ENCODE peak calls at places on chromosome 13, in eight cellular contexts. One of them, this sample, is unnamed.
A peak's percentile ranks its signal among the peaks of the same experiment; 100 is the strongest.

GRCh38 chr13:26442541-26442940 is 114.9 kb upstream of the WASF3 start:
- DNase-seq in suprapubic skin: no peak
- DNase-seq in SJSA1: no peak
- DNase-seq in uterus: no peak
- DNase-seq in testis: no peak
- DNase-seq in cardiac muscle cell: no peak
- DNase-seq in thyroid gland: no peak
- DNase-seq in A549: no peak
- DNase-seq in this sample: no peak

GRCh38 chr13:102757006-102757405 is 16.6 kb downstream of the TEX30 start:
- DNase-seq in suprapubic skin: no peak
- DNase-seq in SJSA1: no peak
- DNase-seq in uterus: no peak
- DNase-seq in testis: no peak
- DNase-seq in cardiac muscle cell: no peak
- DNase-seq in thyroid gland: no peak
- DNase-seq in A549: no peak
- DNase-seq in this sample: no peak

GRCh38 chr13:63448654-63449053 is 2033.0 kb upstream of the PCDH20 start:
- DNase-seq in suprapubic skin: no peak
- DNase-seq in SJSA1: no peak
- DNase-seq in uterus: no peak
- DNase-seq in testis: no peak
- DNase-seq in cardiac muscle cell: no peak
- DNase-seq in thyroid gland: no peak
- DNase-seq in A549: no peak
- DNase-seq in this sample: no peak

GRCh38 chr13:68051910-68052309 is 821.8 kb upstream of the PCDH9 start:
- DNase-seq in suprapubic skin: no peak
- DNase-seq in SJSA1: no peak
- DNase-seq in uterus: no peak
- DNase-seq in testis: no peak
- DNase-seq in cardiac muscle cell: no peak
- DNase-seq in thyroid gland: no peak
- DNase-seq in A549: no peak
- DNase-seq in this sample: no peak

GRCh38 chr13:76380436-76381065 is 505.7 kb downstream of the KCTD12 start:
- DNase-seq in suprapubic skin: no peak
- DNase-seq in SJSA1: no peak
- DNase-seq in uterus: no peak
- DNase-seq in testis: no peak
- DNase-seq in cardiac muscle cell: peak; percentile 84
- DNase-seq in thyroid gland: no peak
- DNase-seq in A549: no peak
- DNase-seq in this sample: no peak

GRCh38 chr13:40598599-40598998 is 67.8 kb downstream of the FOXO1 start:
- DNase-seq in suprapubic skin: no peak
- DNase-seq in SJSA1: no peak
- DNase-seq in uterus: peak; percentile 83
- DNase-seq in testis: peak; percentile 43
- DNase-seq in cardiac muscle cell: no peak
- DNase-seq in thyroid gland: no peak
- DNase-seq in A549: no peak
- DNase-seq in this sample: no peak

GRCh38 chr13:26254583-26255102 is 714 bp downstream of the CDK8 start:
- DNase-seq in suprapubic skin: peak; percentile 78
- DNase-seq in SJSA1: peak; percentile 39
- DNase-seq in uterus: peak; percentile 22
- DNase-seq in testis: peak; percentile 66
- DNase-seq in cardiac muscle cell: peak; percentile 38
- DNase-seq in thyroid gland: peak; percentile 69
- DNase-seq in A549: peak; percentile 8
- DNase-seq in this sample: peak; percentile 43

GRCh38 chr13:71801781-71802180 is 65.2 kb downstream of the DACH1 start:
- DNase-seq in suprapubic skin: no peak
- DNase-seq in SJSA1: no peak
- DNase-seq in uterus: no peak
- DNase-seq in testis: no peak
- DNase-seq in cardiac muscle cell: no peak
- DNase-seq in thyroid gland: no peak
- DNase-seq in A549: no peak
- DNase-seq in this sample: no peak

GRCh38 chr13:96533408-96533807 is 443.5 kb downstream of the HS6ST3 start:
- DNase-seq in suprapubic skin: no peak
- DNase-seq in SJSA1: no peak
- DNase-seq in uterus: no peak
- DNase-seq in testis: no peak
- DNase-seq in cardiac muscle cell: no peak
- DNase-seq in thyroid gland: no peak
- DNase-seq in A549: no peak
- DNase-seq in this sample: no peak

GRCh38 chr13:46339035-46339666 is 47.9 kb downstream of the RUBCNL start:
- DNase-seq in suprapubic skin: no peak
- DNase-seq in SJSA1: peak; percentile 79
- DNase-seq in uterus: no peak
- DNase-seq in testis: peak; percentile 29
- DNase-seq in cardiac muscle cell: peak; percentile 70
- DNase-seq in thyroid gland: peak; percentile 63
- DNase-seq in A549: no peak
- DNase-seq in this sample: no peak

GRCh38 chr13:66234159-66234558 is 996.0 kb downstream of the PCDH9 start:
- DNase-seq in suprapubic skin: no peak
- DNase-seq in SJSA1: no peak
- DNase-seq in uterus: no peak
- DNase-seq in testis: no peak
- DNase-seq in cardiac muscle cell: no peak
- DNase-seq in thyroid gland: no peak
- DNase-seq in A549: no peak
- DNase-seq in this sample: no peak
- H3K9me3 ChIP-seq in suprapubic skin: no peaks in the 10 kb centered on the region
- H3K9me3 ChIP-seq in SJSA1: no peaks in the 10 kb centered on the region
- H3K9me3 ChIP-seq in uterus: no peaks in the 10 kb centered on the region
- H3K9me3 ChIP-seq in testis: no peaks in the 10 kb centered on the region
- H3K9me3 ChIP-seq in cardiac muscle cell: no peaks in the 10 kb centered on the region
- H3K9me3 ChIP-seq in thyroid gland: no peaks in the 10 kb centered on the region
- H3K9me3 ChIP-seq in A549: peaks cover 5% of the 10 kb centered on the region
- H3K9me3 ChIP-seq in this sample: no peaks in the 10 kb centered on the region

GRCh38 chr13:21104199-21105019 is 43.0 kb upstream of the LATS2 start:
- DNase-seq in suprapubic skin: no peak
- DNase-seq in SJSA1: no peak
- DNase-seq in uterus: no peak
- DNase-seq in testis: no peak
- DNase-seq in cardiac muscle cell: no peak
- DNase-seq in thyroid gland: no peak
- DNase-seq in A549: no peak
- DNase-seq in this sample: no peak

GRCh38 chr13:21106089-21106488 is 44.7 kb upstream of the LATS2 start:
- DNase-seq in suprapubic skin: no peak
- DNase-seq in SJSA1: peak; percentile 44
- DNase-seq in uterus: no peak
- DNase-seq in testis: no peak
- DNase-seq in cardiac muscle cell: peak; percentile 27
- DNase-seq in thyroid gland: no peak
- DNase-seq in A549: no peak
- DNase-seq in this sample: no peak

GRCh38 chr13:21100211-21100610 is 38.8 kb upstream of the LATS2 start:
- DNase-seq in suprapubic skin: no peak
- DNase-seq in SJSA1: no peak
- DNase-seq in uterus: no peak
- DNase-seq in testis: no peak
- DNase-seq in cardiac muscle cell: no peak
- DNase-seq in thyroid gland: no peak
- DNase-seq in A549: no peak
- DNase-seq in this sample: no peak

GRCh38 chr13:21100994-21101757 is 39.8 kb upstream of the LATS2 start:
- DNase-seq in suprapubic skin: no peak
- DNase-seq in SJSA1: no peak
- DNase-seq in uterus: no peak
- DNase-seq in testis: no peak
- DNase-seq in cardiac muscle cell: no peak
- DNase-seq in thyroid gland: no peak
- DNase-seq in A549: no peak
- DNase-seq in this sample: no peak

DNA sequence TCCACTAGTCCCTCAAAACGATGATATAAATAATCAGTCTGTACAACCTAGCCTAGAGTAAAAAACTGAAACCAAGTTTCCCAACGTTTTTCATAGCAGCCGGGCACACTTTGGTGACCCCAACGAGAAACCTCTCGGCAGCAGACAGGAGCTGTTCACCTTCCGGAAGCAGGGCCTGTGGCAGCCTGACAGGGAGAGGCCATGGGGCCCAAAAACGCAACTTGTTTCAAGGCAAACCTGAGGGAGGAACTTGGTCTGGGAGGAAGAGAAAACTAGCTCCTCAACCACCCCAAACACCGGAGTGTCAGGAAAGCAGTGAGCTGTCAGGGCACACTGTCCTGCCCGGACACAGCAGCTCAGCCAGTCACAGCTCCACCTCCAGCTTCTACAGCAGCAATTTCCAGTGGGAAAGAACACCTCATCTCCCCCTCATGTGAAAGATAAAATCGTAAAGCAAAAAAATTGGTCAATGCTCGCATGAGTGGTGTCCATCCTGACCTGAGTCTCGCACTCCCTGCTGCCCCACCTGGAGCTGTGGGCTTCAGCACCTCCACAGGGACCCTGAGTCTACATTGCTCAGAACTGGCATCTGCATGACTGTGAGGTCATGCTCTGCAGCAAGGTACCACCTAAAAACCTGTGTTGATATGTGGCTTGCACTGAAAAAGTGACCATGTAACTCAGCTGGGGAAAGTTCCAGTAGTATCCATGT is 40.6 kb upstream of the LATS2 start:
- DNase-seq in suprapubic skin: no peak
- DNase-seq in SJSA1: no peak
- DNase-seq in uterus: no peak
- DNase-seq in testis: no peak
- DNase-seq in cardiac muscle cell: no peak
- DNase-seq in thyroid gland: no peak
- DNase-seq in A549: no peak
- DNase-seq in this sample: no peak
- H3K9me3 ChIP-seq in suprapubic skin: no peaks in the 10 kb centered on the region
- H3K9me3 ChIP-seq in SJSA1: no peaks in the 10 kb centered on the region
- H3K9me3 ChIP-seq in uterus: no peaks in the 10 kb centered on the region
- H3K9me3 ChIP-seq in testis: no peaks in the 10 kb centered on the region
- H3K9me3 ChIP-seq in cardiac muscle cell: no peaks in the 10 kb centered on the region
- H3K9me3 ChIP-seq in thyroid gland: no peaks in the 10 kb centered on the region
- H3K9me3 ChIP-seq in A549: no peaks in the 10 kb centered on the region
- H3K9me3 ChIP-seq in this sample: no peaks in the 10 kb centered on the region

GRCh38 chr13:22549126-22549525 is 631.7 kb upstream of the SGCG start:
- DNase-seq in suprapubic skin: no peak
- DNase-seq in SJSA1: no peak
- DNase-seq in uterus: no peak
- DNase-seq in testis: no peak
- DNase-seq in cardiac muscle cell: no peak
- DNase-seq in thyroid gland: no peak
- DNase-seq in A549: no peak
- DNase-seq in this sample: no peak
- H3K9me3 ChIP-seq in suprapubic skin: no peaks in the 10 kb centered on the region
- H3K9me3 ChIP-seq in SJSA1: no peaks in the 10 kb centered on the region
- H3K9me3 ChIP-seq in uterus: no peaks in the 10 kb centered on the region
- H3K9me3 ChIP-seq in testis: no peaks in the 10 kb centered on the region
- H3K9me3 ChIP-seq in cardiac muscle cell: no peaks in the 10 kb centered on the region
- H3K9me3 ChIP-seq in thyroid gland: no peaks in the 10 kb centered on the region
- H3K9me3 ChIP-seq in A549: no peaks in the 10 kb centered on the region
- H3K9me3 ChIP-seq in this sample: no peaks in the 10 kb centered on the region

GRCh38 chr13:21944610-21945009 is 273.7 kb downstream of the FGF9 start:
- DNase-seq in suprapubic skin: no peak
- DNase-seq in SJSA1: no peak
- DNase-seq in uterus: no peak
- DNase-seq in testis: no peak
- DNase-seq in cardiac muscle cell: no peak
- DNase-seq in thyroid gland: no peak
- DNase-seq in A549: no peak
- DNase-seq in this sample: no peak
- H3K9me3 ChIP-seq in suprapubic skin: peaks cover 15% of the 10 kb centered on the region
- H3K9me3 ChIP-seq in SJSA1: no peaks in the 10 kb centered on the region
- H3K9me3 ChIP-seq in uterus: no peaks in the 10 kb centered on the region
- H3K9me3 ChIP-seq in testis: no peaks in the 10 kb centered on the region
- H3K9me3 ChIP-seq in cardiac muscle cell: no peaks in the 10 kb centered on the region
- H3K9me3 ChIP-seq in thyroid gland: no peaks in the 10 kb centered on the region
- H3K9me3 ChIP-seq in A549: no peaks in the 10 kb centered on the region
- H3K9me3 ChIP-seq in this sample: no peaks in the 10 kb centered on the region

GRCh38 chr13:19085876-19086275 is 95.7 kb downstream of the TUBA3C start:
- DNase-seq in suprapubic skin: no peak
- DNase-seq in SJSA1: no peak
- DNase-seq in uterus: no peak
- DNase-seq in testis: no peak
- DNase-seq in cardiac muscle cell: no peak
- DNase-seq in thyroid gland: no peak
- DNase-seq in A549: no peak
- DNase-seq in this sample: no peak

GRCh38 chr13:19089315-19089714 is 92.3 kb downstream of the TUBA3C start:
- DNase-seq in suprapubic skin: no peak
- DNase-seq in SJSA1: no peak
- DNase-seq in uterus: no peak
- DNase-seq in testis: peak; percentile 46
- DNase-seq in cardiac muscle cell: no peak
- DNase-seq in thyroid gland: no peak
- DNase-seq in A549: no peak
- DNase-seq in this sample: no peak

GRCh38 chr13:19085258-19085657 is 96.4 kb downstream of the TUBA3C start:
- DNase-seq in suprapubic skin: no peak
- DNase-seq in SJSA1: no peak
- DNase-seq in uterus: no peak
- DNase-seq in testis: no peak
- DNase-seq in cardiac muscle cell: no peak
- DNase-seq in thyroid gland: no peak
- DNase-seq in A549: no peak
- DNase-seq in this sample: no peak

GRCh38 chr13:19090495-19090894 is 91.1 kb downstream of the TUBA3C start:
- DNase-seq in suprapubic skin: no peak
- DNase-seq in SJSA1: no peak
- DNase-seq in uterus: no peak
- DNase-seq in testis: no peak
- DNase-seq in cardiac muscle cell: no peak
- DNase-seq in thyroid gland: no peak
- DNase-seq in A549: no peak
- DNase-seq in this sample: no peak

DNA sequence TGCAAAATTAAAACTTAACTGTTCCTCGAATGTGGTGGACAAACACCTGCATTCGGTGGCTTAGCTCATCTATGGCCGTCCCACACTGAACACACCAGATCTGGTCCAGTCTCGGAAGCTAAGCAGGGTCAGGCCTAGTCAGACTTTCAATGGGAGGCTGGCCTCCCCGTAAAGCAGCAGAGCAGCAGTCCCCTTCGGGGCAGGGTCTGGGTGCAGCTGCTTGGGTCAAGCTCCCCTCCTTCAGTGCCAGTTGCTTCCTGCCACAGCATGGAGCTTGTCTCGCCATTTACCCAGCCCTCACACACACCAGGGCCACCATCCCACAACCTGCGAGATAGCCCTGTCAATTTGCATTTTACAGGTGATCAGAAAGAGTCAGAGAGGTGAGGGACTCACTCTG is 93.2 kb downstream of the TUBA3C start:
- DNase-seq in suprapubic skin: no peak
- DNase-seq in SJSA1: no peak
- DNase-seq in uterus: no peak
- DNase-seq in testis: no peak
- DNase-seq in cardiac muscle cell: no peak
- DNase-seq in thyroid gland: no peak
- DNase-seq in A549: no peak
- DNase-seq in this sample: no peak
- H3K9me3 ChIP-seq in suprapubic skin: no peaks in the 10 kb centered on the region
- H3K9me3 ChIP-seq in SJSA1: no peaks in the 10 kb centered on the region
- H3K9me3 ChIP-seq in uterus: no peaks in the 10 kb centered on the region
- H3K9me3 ChIP-seq in testis: no peaks in the 10 kb centered on the region
- H3K9me3 ChIP-seq in cardiac muscle cell: no peaks in the 10 kb centered on the region
- H3K9me3 ChIP-seq in thyroid gland: no peaks in the 10 kb centered on the region
- H3K9me3 ChIP-seq in A549: no peaks in the 10 kb centered on the region
- H3K9me3 ChIP-seq in this sample: no peaks in the 10 kb centered on the region